ENCODE peak calls at places on chromosomes 13 and 19, in eight cellular contexts. H is OCI-LY7, K is H1, Y is RWPE2, D is mesenchymal stem cell, Z is mammary epithelial cell, A is heart right ventricle, B is upper lobe of left lung. F is an unnamed sample.
A peak's percentile ranks its signal among the peaks of the same experiment; 100 is the strongest.

GRCh38 chr13:43830481-43830873 is 43.7 kb upstream of the ENOX1 start:
- DNase-seq in H (no peak), K (no peak), Y (no peak), D (peak; percentile 62), Z (peak; percentile 80), A (no peak), B (no peak), F (no peak)

GRCh38 chr13:45396548-45397095 is 21.6 kb downstream of the SLC25A30 start:
- DNase-seq in H (no peak), K (no peak), Y (no peak), D (peak; percentile 65), Z (no peak), A (no peak), B (no peak), F (no peak)

GRCh38 chr13:110531671-110532083 is 29.8 kb downstream of the RAB20 start:
- DNase-seq in H (no peak), K (no peak), Y (no peak), D (no peak), Z (no peak), A (no peak), B (no peak), F (no peak)

GRCh38 chr19:39746836-39747529 is 9.2 kb upstream of the CLC start:
- DNase-seq in H (no peak), K (no peak), Y (no peak), D (no peak), Z (no peak), A (no peak), B (no peak), F (no peak)

GRCh38 chr13:40164137-40164536 is 502.3 kb downstream of the FOXO1 start:
- DNase-seq in H (no peak), K (no peak), Y (no peak), D (peak; percentile 73), Z (peak; percentile 67), A (no peak), B (no peak), F (no peak)

GRCh38 chr13:31930901-31931522 is 100.6 kb upstream of the FRY start:
- DNase-seq in H (no peak), K (no peak), Y (no peak), D (no peak), Z (no peak), A (no peak), B (no peak), F (no peak)

GRCh38 chr19:1311543-1312091 is 25.9 kb downstream of the EFNA2 start:
- DNase-seq in H (no peak), K (no peak), Y (no peak), D (no peak), Z (no peak), A (no peak), B (peak; percentile 65), F (no peak)

GRCh38 chr13:31595568-31595967 is 143.8 kb upstream of the RXFP2 start:
- DNase-seq in H (no peak), K (no peak), Y (no peak), D (no peak), Z (no peak), A (peak; percentile 7), B (no peak), F (no peak)

GRCh38 chr19:771332-771785 is 20.4 kb downstream of the MISP start:
- DNase-seq in H (peak; percentile 45), K (no peak), Y (no peak), D (peak; percentile 70), Z (peak; percentile 28), A (no peak), B (no peak), F (no peak)

DNA sequence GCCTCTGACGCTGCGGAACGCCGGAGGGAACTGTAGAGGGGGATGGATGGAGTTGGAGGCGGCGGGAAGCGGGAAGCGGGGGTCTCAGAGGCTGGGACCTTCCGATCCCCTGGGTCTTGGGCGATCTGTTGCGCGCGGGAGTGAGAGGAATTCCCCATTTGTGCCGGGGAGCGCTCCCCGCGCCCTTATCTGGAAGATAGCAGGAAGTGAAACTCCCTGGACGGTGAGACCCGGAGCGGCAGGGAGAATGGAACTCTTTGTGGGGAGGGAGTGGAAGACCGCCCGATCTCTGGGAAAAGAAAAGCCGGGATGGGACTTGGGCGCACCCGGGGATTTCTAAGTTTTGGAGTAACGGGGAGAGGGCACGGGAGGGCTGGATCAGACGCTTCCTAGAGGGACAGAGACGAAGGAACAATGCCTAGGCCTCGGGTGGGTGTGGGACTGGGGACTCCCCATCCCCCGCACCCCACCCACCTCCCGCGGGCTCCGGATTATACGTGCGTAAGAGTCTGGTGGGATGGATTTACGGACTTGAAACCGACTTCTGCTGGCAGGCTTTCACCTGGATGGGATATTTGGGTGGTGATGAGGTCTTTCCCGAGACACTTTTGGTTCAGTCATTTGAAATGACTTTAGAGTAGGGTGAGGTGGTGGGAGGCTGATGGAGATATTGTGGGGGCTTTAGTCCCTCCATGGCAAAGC is 495 bp downstream of the LSR start:
- DNase-seq in H (peak; percentile 42), K (no peak), Y (no peak), D (no peak), Z (peak; percentile 35), A (no peak), B (peak; percentile 45), F (no peak)
- H3K27ac ChIP-seq in H (peak overlapping the region; percentile 69), K (peak overlapping the region; percentile 100), Y (peak overlapping the region; percentile 87), D (no peak overlapping the region), Z (peak overlapping the region; percentile 93), A (peak overlapping the region; percentile 68), B (peak overlapping the region; percentile 94), F (no peak overlapping the region)

GRCh38 chr19:4089400-4089908 is 22.8 kb upstream of the ZBTB7A start:
- DNase-seq in H (no peak), K (no peak), Y (no peak), D (no peak), Z (no peak), A (peak; percentile 48), B (peak; percentile 87), F (peak; percentile 77)

GRCh38 chr19:4089946-4090345 is 23.2 kb upstream of the ZBTB7A start:
- DNase-seq in H (no peak), K (no peak), Y (no peak), D (no peak), Z (no peak), A (no peak), B (peak; percentile 75), F (peak; percentile 67)

GRCh38 chr19:4090351-4091220 is 23.9 kb upstream of the ZBTB7A start:
- DNase-seq in H (no peak), K (no peak), Y (no peak), D (no peak), Z (no peak), A (no peak), B (peak; percentile 87), F (peak; percentile 46)

GRCh38 chr19:4088065-4088679 is 21.5 kb upstream of the ZBTB7A start:
- DNase-seq in H (no peak), K (no peak), Y (no peak), D (no peak), Z (no peak), A (no peak), B (peak; percentile 59), F (no peak)

GRCh38 chr19:4088975-4089374 is 22.3 kb upstream of the ZBTB7A start:
- DNase-seq in H (no peak), K (no peak), Y (no peak), D (no peak), Z (no peak), A (no peak), B (no peak), F (no peak)
- H3K4me3 ChIP-seq in H (no peak overlapping the region), K (no peak overlapping the region), Y (no peak overlapping the region), D (no peak overlapping the region), Z (no peak overlapping the region), A (no peak overlapping the region), B (peak overlapping the region; percentile 29), F (no peak overlapping the region)

DNA sequence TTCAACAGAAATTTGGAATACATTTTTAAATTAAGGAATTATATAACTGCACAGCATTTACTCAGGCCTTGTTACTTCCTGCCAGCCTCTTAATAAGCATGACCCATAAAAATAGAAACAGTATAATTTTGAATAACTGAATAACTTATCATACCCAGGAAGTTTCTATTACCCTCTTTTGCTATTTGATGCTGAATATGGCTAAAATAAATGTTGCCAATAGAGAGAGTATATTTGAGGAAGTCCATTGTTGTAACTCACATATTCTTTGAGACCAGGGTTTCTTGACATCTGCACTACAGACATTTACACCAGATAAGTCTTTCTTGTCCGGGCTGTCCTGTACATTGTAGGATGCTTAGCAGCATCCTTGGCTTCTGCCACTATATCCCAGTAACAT is 178.1 kb downstream of the KLF12 start:
- DNase-seq in H (no peak), K (no peak), Y (no peak), D (no peak), Z (no peak), A (no peak), B (no peak), F (no peak)
- H3K27ac ChIP-seq in H (peak overlapping the region; percentile 37), K (no peak overlapping the region), Y (no peak overlapping the region), D (no peak overlapping the region), Z (no peak overlapping the region), A (peak overlapping the region; percentile 8), B (no peak overlapping the region), F (no peak overlapping the region)

GRCh38 chr13:113119822-113120189 is 2.8 kb upstream of the F10 start:
- DNase-seq in H (no peak), K (no peak), Y (no peak), D (no peak), Z (no peak), A (no peak), B (no peak), F (no peak)

GRCh38 chr13:113122571-113123225 is at the start of gene F10:
- DNase-seq in H (no peak), K (no peak), Y (no peak), D (peak; percentile 46), Z (no peak), A (peak; percentile 47), B (peak; percentile 73), F (peak; percentile 78)

GRCh38 chr13:113120300-113121182 is 2.1 kb upstream of the F10 start:
- DNase-seq in H (no peak), K (no peak), Y (no peak), D (no peak), Z (no peak), A (no peak), B (no peak), F (no peak)

GRCh38 chr13:113121928-113122420 is 625 bp upstream of the F10 start:
- DNase-seq in H (no peak), K (no peak), Y (no peak), D (no peak), Z (no peak), A (no peak), B (peak; percentile 52), F (peak; percentile 48)

GRCh38 chr13:113121183-113121927 is 1.2 kb upstream of the F10 start:
- DNase-seq in H (no peak), K (no peak), Y (no peak), D (no peak), Z (no peak), A (no peak), B (peak; percentile 59), F (peak; percentile 56)
- H3K4me3 ChIP-seq in H (no peak overlapping the region), K (no peak overlapping the region), Y (no peak overlapping the region), D (no peak overlapping the region), Z (no peak overlapping the region), A (no peak overlapping the region), B (no peak overlapping the region), F (no peak overlapping the region)

GRCh38 chr19:3370728-3371591 is 4.6 kb downstream of the NFIC start:
- DNase-seq in H (no peak), K (no peak), Y (no peak), D (no peak), Z (no peak), A (no peak), B (peak; percentile 70), F (no peak)
- H3K27ac ChIP-seq in H (no peak overlapping the region), K (no peak overlapping the region), Y (no peak overlapping the region), D (no peak overlapping the region), Z (no peak overlapping the region), A (peak overlapping the region; percentile 97), B (peak overlapping the region; percentile 98), F (no peak overlapping the region)